ENCODE peak calls at places on chromosomes 13 and 19, in four cellular contexts. One of them, this sample, is unnamed.

GRCh38 chr13:76226941-76227340 is 590.8 kb downstream of the LMO7 start:
- DNase-seq in mesenchymal stem cell: peak
- DNase-seq in IMR-90: peak
- DNase-seq in H1: no peak
- DNase-seq in this sample: no peak

GRCh38 chr13:67353891-67354459 is 123.8 kb upstream of the PCDH9 start:
- DNase-seq in mesenchymal stem cell: peak
- DNase-seq in IMR-90: peak
- DNase-seq in H1: no peak
- DNase-seq in this sample: no peak

GRCh38 chr19:13887039-13887438 is 10.1 kb downstream of the NANOS3 start:
- DNase-seq in H1: no peak
- DNase-seq in IMR-90: no peak
- DNase-seq in mesenchymal stem cell: no peak
- DNase-seq in this sample: no peak

GRCh38 chr19:2483084-2483483 is 7.2 kb downstream of the GADD45B start:
- DNase-seq in H1: no peak
- DNase-seq in mesenchymal stem cell: peak
- DNase-seq in IMR-90: no peak
- DNase-seq in this sample: no peak

GRCh38 chr13:79128158-79128557 is 277.9 kb downstream of the RBM26 start:
- DNase-seq in H1: no peak
- DNase-seq in mesenchymal stem cell: peak
- DNase-seq in IMR-90: peak
- DNase-seq in this sample: no peak

GRCh38 chr13:35127466-35127865 is 185.4 kb downstream of the NBEA start:
- DNase-seq in H1: no peak
- DNase-seq in IMR-90: no peak
- DNase-seq in mesenchymal stem cell: no peak
- DNase-seq in this sample: no peak

GRCh38 chr19:48568345-48568886 is 16.4 kb downstream of the SULT2B1 start:
- DNase-seq in mesenchymal stem cell: peak
- DNase-seq in H1: no peak
- DNase-seq in IMR-90: peak
- DNase-seq in this sample: peak

GRCh38 chr13:111546921-111547675 is 226.7 kb downstream of the TEX29 start:
- DNase-seq in mesenchymal stem cell: no peak
- DNase-seq in IMR-90: no peak
- DNase-seq in H1: no peak
- DNase-seq in this sample: no peak

GRCh38 chr13:43058318-43058674 is 34.9 kb downstream of the DNAJC15 start:
- DNase-seq in IMR-90: peak
- DNase-seq in mesenchymal stem cell: peak
- DNase-seq in H1: no peak
- DNase-seq in this sample: peak

GRCh38 chr19:43300876-43301765 is 31.8 kb upstream of the PSG9 start:
- DNase-seq in H1: no peak
- DNase-seq in mesenchymal stem cell: no peak
- DNase-seq in IMR-90: no peak
- DNase-seq in this sample: no peak

GRCh38 chr19:39133431-39134270 is 8.1 kb downstream of the PAK4 start:
- DNase-seq in IMR-90: no peak
- DNase-seq in H1: no peak
- DNase-seq in mesenchymal stem cell: no peak
- DNase-seq in this sample: no peak

GRCh38 chr19:54462713-54463530 is 656 bp downstream of the LENG9 start:
- DNase-seq in mesenchymal stem cell: peak
- DNase-seq in IMR-90: peak
- DNase-seq in H1: no peak
- DNase-seq in this sample: peak

GRCh38 chr19:42143341-42144234 is 11.3 kb upstream of the POU2F2 start:
- DNase-seq in H1: no peak
- DNase-seq in mesenchymal stem cell: peak
- DNase-seq in IMR-90: peak
- DNase-seq in this sample: peak

GRCh38 chr13:89923731-89924130 is 1423.8 kb upstream of the MIR17HG start:
- DNase-seq in mesenchymal stem cell: peak
- DNase-seq in IMR-90: peak
- DNase-seq in H1: no peak
- DNase-seq in this sample: no peak

GRCh38 chr19:3216874-3217273 is 7.6 kb upstream of the CELF5 start:
- DNase-seq in IMR-90: no peak
- DNase-seq in mesenchymal stem cell: no peak
- DNase-seq in H1: no peak
- DNase-seq in this sample: no peak

GRCh38 chr13:97875218-97875617 is 78.3 kb upstream of the IPO5 start:
- DNase-seq in IMR-90: no peak
- DNase-seq in mesenchymal stem cell: no peak
- DNase-seq in H1: no peak
- DNase-seq in this sample: no peak

GRCh38 chr13:32984857-32985626 is 31.2 kb upstream of the KL start:
- DNase-seq in mesenchymal stem cell: peak
- DNase-seq in IMR-90: peak
- DNase-seq in H1: no peak
- DNase-seq in this sample: no peak

GRCh38 chr13:95779522-95779921 is 102.6 kb downstream of the DNAJC3 start:
- DNase-seq in IMR-90: no peak
- DNase-seq in mesenchymal stem cell: no peak
- DNase-seq in H1: no peak
- DNase-seq in this sample: no peak

GRCh38 chr13:52862358-52863206 is 14.1 kb upstream of the PCDH8 start:
- DNase-seq in IMR-90: no peak
- DNase-seq in H1: no peak
- DNase-seq in mesenchymal stem cell: no peak
- DNase-seq in this sample: peak

GRCh38 chr13:100674363-100674847 is at the start of gene TMTC4:
- DNase-seq in H1: no peak
- DNase-seq in IMR-90: no peak
- DNase-seq in mesenchymal stem cell: no peak
- DNase-seq in this sample: no peak

GRCh38 chr19:7670150-7670784 is 1.4 kb downstream of the RETN start:
- DNase-seq in H1: no peak
- DNase-seq in IMR-90: no peak
- DNase-seq in mesenchymal stem cell: no peak
- DNase-seq in this sample: no peak

GRCh38 chr19:10766681-10767201 is 48.9 kb downstream of the DNM2 start:
- DNase-seq in H1: no peak
- DNase-seq in IMR-90: peak
- DNase-seq in mesenchymal stem cell: no peak
- DNase-seq in this sample: no peak

GRCh38 chr19:32519023-32519422 is 62.0 kb upstream of the PDCD5 start:
- DNase-seq in H1: no peak
- DNase-seq in IMR-90: no peak
- DNase-seq in mesenchymal stem cell: no peak
- DNase-seq in this sample: no peak

GRCh38 chr13:106036870-106037269 is 498.6 kb downstream of the EFNB2 start:
- DNase-seq in H1: no peak
- DNase-seq in IMR-90: no peak
- DNase-seq in mesenchymal stem cell: no peak
- DNase-seq in this sample: peak

GRCh38 chr13:110388141-110388943 is 81.3 kb downstream of the COL4A2 start:
- DNase-seq in H1: no peak
- DNase-seq in mesenchymal stem cell: peak
- DNase-seq in IMR-90: peak
- DNase-seq in this sample: peak

GRCh38 chr13:113398963-113399754 is 35.2 kb upstream of the GRTP1 start:
- DNase-seq in H1: no peak
- DNase-seq in IMR-90: no peak
- DNase-seq in mesenchymal stem cell: no peak
- DNase-seq in this sample: peak

GRCh38 chr19:37779139-37780035 is at the start of gene ZNF573:
- DNase-seq in IMR-90: peak
- DNase-seq in H1: peak
- DNase-seq in mesenchymal stem cell: peak
- DNase-seq in this sample: peak
- H4K91ac ChIP-seq in IMR-90: peak
- H4K91ac ChIP-seq in H1: peak
- H4K91ac ChIP-seq in mesenchymal stem cell: peak
- H4K91ac ChIP-seq in this sample: no peak

GRCh38 chr13:26021516-26021915 is 30.3 kb downstream of the SHISA2 start:
- DNase-seq in H1: no peak
- DNase-seq in IMR-90: no peak
- DNase-seq in mesenchymal stem cell: no peak
- DNase-seq in this sample: no peak

GRCh38 chr13:26022538-26023292 is 29.1 kb downstream of the SHISA2 start:
- DNase-seq in mesenchymal stem cell: peak
- DNase-seq in IMR-90: peak
- DNase-seq in H1: no peak
- DNase-seq in this sample: no peak

GRCh38 chr13:26020536-26021290 is 31.1 kb downstream of the SHISA2 start:
- DNase-seq in mesenchymal stem cell: no peak
- DNase-seq in IMR-90: no peak
- DNase-seq in H1: no peak
- DNase-seq in this sample: no peak

GRCh38 chr13:26019881-26020535 is 31.8 kb downstream of the SHISA2 start:
- DNase-seq in H1: no peak
- DNase-seq in IMR-90: peak
- DNase-seq in mesenchymal stem cell: peak
- DNase-seq in this sample: no peak

DNA sequence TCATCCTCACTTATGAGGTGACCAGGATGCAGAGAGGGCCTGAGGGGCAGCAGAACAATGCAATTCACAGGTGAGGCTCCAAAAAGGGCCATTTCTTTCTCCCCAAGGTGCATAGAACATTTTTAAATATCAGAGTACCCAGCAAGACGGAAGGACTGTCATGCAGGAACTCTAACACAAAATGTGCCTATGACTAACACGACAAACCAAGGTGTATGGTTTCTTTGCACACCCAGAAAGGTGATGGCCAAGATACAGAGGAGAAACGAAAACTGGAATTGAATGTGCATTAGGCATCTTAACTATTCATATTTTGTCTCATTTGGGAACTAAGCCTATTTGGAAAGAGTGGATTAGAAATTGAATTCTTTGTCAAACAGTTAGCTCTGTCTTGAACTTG is 29.9 kb downstream of the SHISA2 start:
- DNase-seq in H1: no peak
- DNase-seq in IMR-90: no peak
- DNase-seq in mesenchymal stem cell: no peak
- DNase-seq in this sample: no peak
- H3K27ac ChIP-seq in H1: no peak
- H3K27ac ChIP-seq in IMR-90: no peak
- H3K27ac ChIP-seq in mesenchymal stem cell: peak
- H3K27ac ChIP-seq in this sample: no peak

GRCh38 chr13:50494110-50494509 is 349.4 kb downstream of the DLEU7 start:
- DNase-seq in H1: no peak
- DNase-seq in mesenchymal stem cell: no peak
- DNase-seq in IMR-90: no peak
- DNase-seq in this sample: no peak
- H2AK5ac ChIP-seq in H1: no peak
- H2AK5ac ChIP-seq in mesenchymal stem cell: no peak
- H2AK5ac ChIP-seq in IMR-90: no peak
- H2AK5ac ChIP-seq in this sample: no peak

GRCh38 chr19:40744554-40745401 is 5.5 kb downstream of the ACTMAP start:
- DNase-seq in IMR-90: no peak
- DNase-seq in mesenchymal stem cell: peak
- DNase-seq in H1: no peak
- DNase-seq in this sample: peak

GRCh38 chr19:40743926-40744325 is 6.4 kb downstream of the ACTMAP start:
- DNase-seq in IMR-90: no peak
- DNase-seq in H1: no peak
- DNase-seq in mesenchymal stem cell: no peak
- DNase-seq in this sample: no peak

GRCh38 chr19:40747536-40747935 is 2.7 kb downstream of the ACTMAP start:
- DNase-seq in mesenchymal stem cell: no peak
- DNase-seq in H1: no peak
- DNase-seq in IMR-90: no peak
- DNase-seq in this sample: no peak

GRCh38 chr19:40742477-40742876 is 7.8 kb downstream of the ACTMAP start:
- DNase-seq in IMR-90: no peak
- DNase-seq in H1: no peak
- DNase-seq in mesenchymal stem cell: no peak
- DNase-seq in this sample: no peak

GRCh38 chr19:40745402-40745780 is 4.9 kb downstream of the ACTMAP start:
- DNase-seq in H1: no peak
- DNase-seq in mesenchymal stem cell: peak
- DNase-seq in IMR-90: peak
- DNase-seq in this sample: no peak
- H4K91ac ChIP-seq in H1: no peak
- H4K91ac ChIP-seq in mesenchymal stem cell: peak
- H4K91ac ChIP-seq in IMR-90: peak
- H4K91ac ChIP-seq in this sample: no peak

DNA sequence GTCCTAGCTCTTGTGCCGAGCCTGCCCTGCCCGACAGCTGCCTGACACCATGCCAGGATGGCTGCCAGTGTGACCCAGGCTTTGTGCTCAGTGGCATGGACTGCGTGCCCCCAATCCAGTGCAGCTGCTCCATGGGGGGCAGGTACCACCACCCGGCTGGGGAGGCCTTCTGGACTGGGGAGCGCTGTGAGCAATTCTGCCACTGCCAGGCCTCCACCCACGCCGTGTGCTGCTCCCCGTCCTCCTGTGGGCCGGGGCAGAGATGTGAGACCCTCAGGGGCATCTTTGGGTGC is 9.4 kb upstream of the FXYD3 start:
- DNase-seq in IMR-90: no peak
- DNase-seq in H1: no peak
- DNase-seq in mesenchymal stem cell: no peak
- DNase-seq in this sample: no peak
- H3K27ac ChIP-seq in IMR-90: no peak
- H3K27ac ChIP-seq in H1: no peak
- H3K27ac ChIP-seq in mesenchymal stem cell: no peak
- H3K27ac ChIP-seq in this sample: no peak

DNA sequence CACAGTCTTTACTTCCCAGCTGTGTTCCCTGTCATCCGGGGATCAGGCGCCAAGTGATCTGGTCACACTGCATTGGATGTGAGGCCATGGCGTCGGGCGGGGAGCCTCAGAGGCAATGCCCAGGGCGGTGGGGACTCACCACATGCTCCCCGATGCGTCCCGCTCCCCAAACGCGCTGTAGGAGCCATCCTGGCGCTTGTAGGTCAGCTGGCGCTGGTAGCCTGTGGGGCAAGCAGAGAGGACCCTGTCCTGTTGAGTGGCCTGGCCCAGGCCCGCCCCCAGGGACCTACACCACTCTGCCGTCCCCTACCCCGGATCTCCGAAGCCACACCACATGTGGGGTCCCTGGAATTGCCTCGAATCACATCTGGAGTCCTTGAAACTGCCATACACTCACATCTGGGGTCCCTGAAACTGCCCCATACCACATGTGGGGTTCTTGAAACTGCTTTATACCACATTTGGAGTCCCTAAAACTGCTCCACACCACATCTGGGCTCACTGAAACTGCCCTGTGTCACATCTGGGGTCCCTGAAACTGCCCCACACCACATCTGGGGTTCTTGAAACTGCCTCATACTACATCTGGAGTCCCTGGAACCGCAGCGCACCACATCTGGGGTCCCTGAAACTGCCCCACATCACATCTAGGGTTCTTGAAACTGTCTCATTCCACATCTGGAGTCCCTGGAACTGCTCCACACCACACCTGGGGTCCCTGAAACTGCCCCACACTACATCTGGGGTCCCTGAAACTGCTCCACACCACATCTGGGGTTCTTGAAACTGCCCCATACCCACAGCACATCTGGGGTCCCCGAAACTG is 33.2 kb downstream of the F2RL3 start:
- DNase-seq in IMR-90: no peak
- DNase-seq in H1: no peak
- DNase-seq in mesenchymal stem cell: no peak
- DNase-seq in this sample: no peak
- H2AK5ac ChIP-seq in IMR-90: no peak
- H2AK5ac ChIP-seq in H1: no peak
- H2AK5ac ChIP-seq in mesenchymal stem cell: no peak
- H2AK5ac ChIP-seq in this sample: no peak

GRCh38 chr19:4343056-4343844 is at the start of gene MPND:
- DNase-seq in mesenchymal stem cell: peak
- DNase-seq in IMR-90: peak
- DNase-seq in H1: no peak
- DNase-seq in this sample: peak
- H4K91ac ChIP-seq in mesenchymal stem cell: peak
- H4K91ac ChIP-seq in IMR-90: peak
- H4K91ac ChIP-seq in H1: peak
- H4K91ac ChIP-seq in this sample: no peak

This sample was measured in H9.